ENCODE peak calls at places on chromosomes 13 and 19, in eight cellular contexts. One of them, this sample, is unnamed.

GRCh38 chr13:110538632-110539031 is 22.9 kb downstream of the RAB20 start:
- DNase-seq in GM13976: no peak
- DNase-seq in tibial nerve: peak
- DNase-seq in AG09309: no peak
- DNase-seq in AG09319: no peak
- DNase-seq in heart left ventricle: peak
- DNase-seq in neural progenitor cell: no peak
- DNase-seq in colonic mucosa: no peak
- DNase-seq in this sample: no peak

GRCh38 chr13:107585466-107585865 is 629.9 kb downstream of the LIG4 start:
- DNase-seq in GM13976: no peak
- DNase-seq in tibial nerve: no peak
- DNase-seq in AG09309: no peak
- DNase-seq in AG09319: no peak
- DNase-seq in heart left ventricle: no peak
- DNase-seq in neural progenitor cell: no peak
- DNase-seq in colonic mucosa: no peak
- DNase-seq in this sample: peak

GRCh38 chr13:110403721-110404120 is 96.6 kb downstream of the COL4A2 start:
- DNase-seq in GM13976: no peak
- DNase-seq in tibial nerve: no peak
- DNase-seq in AG09309: no peak
- DNase-seq in AG09319: no peak
- DNase-seq in heart left ventricle: no peak
- DNase-seq in neural progenitor cell: no peak
- DNase-seq in colonic mucosa: no peak
- DNase-seq in this sample: no peak

GRCh38 chr19:31348416-31349159 is 648 bp downstream of the TSHZ3 start:
- DNase-seq in GM13976: no peak
- DNase-seq in tibial nerve: peak
- DNase-seq in AG09309: no peak
- DNase-seq in AG09319: no peak
- DNase-seq in heart left ventricle: peak
- DNase-seq in neural progenitor cell: peak
- DNase-seq in colonic mucosa: no peak
- DNase-seq in this sample: no peak

GRCh38 chr19:2051771-2052704 is 994 bp upstream of the MKNK2 start:
- DNase-seq in GM13976: no peak
- DNase-seq in tibial nerve: no peak
- DNase-seq in AG09309: no peak
- DNase-seq in AG09319: no peak
- DNase-seq in heart left ventricle: peak
- DNase-seq in neural progenitor cell: no peak
- DNase-seq in colonic mucosa: peak
- DNase-seq in this sample: no peak

GRCh38 chr13:62033932-62034331 is 618.3 kb upstream of the PCDH20 start:
- DNase-seq in GM13976: no peak
- DNase-seq in tibial nerve: no peak
- DNase-seq in AG09309: no peak
- DNase-seq in AG09319: no peak
- DNase-seq in heart left ventricle: no peak
- DNase-seq in neural progenitor cell: peak
- DNase-seq in colonic mucosa: no peak
- DNase-seq in this sample: no peak

GRCh38 chr19:2575734-2576481 is 100.0 kb downstream of the GADD45B start:
- DNase-seq in GM13976: no peak
- DNase-seq in tibial nerve: peak
- DNase-seq in AG09309: no peak
- DNase-seq in AG09319: peak
- DNase-seq in heart left ventricle: peak
- DNase-seq in neural progenitor cell: no peak
- DNase-seq in colonic mucosa: peak
- DNase-seq in this sample: peak

GRCh38 chr19:39112338-39112890 is 13.2 kb upstream of the PAK4 start:
- DNase-seq in GM13976: no peak
- DNase-seq in tibial nerve: no peak
- DNase-seq in AG09309: no peak
- DNase-seq in AG09319: no peak
- DNase-seq in heart left ventricle: no peak
- DNase-seq in neural progenitor cell: no peak
- DNase-seq in colonic mucosa: no peak
- DNase-seq in this sample: no peak

GRCh38 chr13:33345842-33346241 is 60.3 kb upstream of the STARD13 start:
- DNase-seq in GM13976: no peak
- DNase-seq in tibial nerve: no peak
- DNase-seq in AG09309: no peak
- DNase-seq in AG09319: no peak
- DNase-seq in heart left ventricle: no peak
- DNase-seq in neural progenitor cell: no peak
- DNase-seq in colonic mucosa: no peak
- DNase-seq in this sample: no peak

GRCh38 chr19:55617426-55617825 is 6.9 kb downstream of the ZNF784 start:
- DNase-seq in GM13976: no peak
- DNase-seq in tibial nerve: no peak
- DNase-seq in AG09309: no peak
- DNase-seq in AG09319: no peak
- DNase-seq in heart left ventricle: no peak
- DNase-seq in neural progenitor cell: no peak
- DNase-seq in colonic mucosa: no peak
- DNase-seq in this sample: no peak

GRCh38 chr13:42819712-42820111 is 38.3 kb downstream of the FAM216B start:
- DNase-seq in GM13976: no peak
- DNase-seq in tibial nerve: no peak
- DNase-seq in AG09309: no peak
- DNase-seq in AG09319: no peak
- DNase-seq in heart left ventricle: no peak
- DNase-seq in neural progenitor cell: no peak
- DNase-seq in colonic mucosa: no peak
- DNase-seq in this sample: no peak

GRCh38 chr13:109028626-109029025 is 399.2 kb downstream of the MYO16 start:
- DNase-seq in GM13976: no peak
- DNase-seq in tibial nerve: no peak
- DNase-seq in AG09309: no peak
- DNase-seq in AG09319: no peak
- DNase-seq in heart left ventricle: no peak
- DNase-seq in neural progenitor cell: no peak
- DNase-seq in colonic mucosa: no peak
- DNase-seq in this sample: no peak

GRCh38 chr13:104683789-104684188 is 1617.6 kb upstream of the SLC10A2 start:
- DNase-seq in GM13976: no peak
- DNase-seq in tibial nerve: no peak
- DNase-seq in AG09309: no peak
- DNase-seq in AG09319: no peak
- DNase-seq in heart left ventricle: no peak
- DNase-seq in neural progenitor cell: peak
- DNase-seq in colonic mucosa: no peak
- DNase-seq in this sample: no peak

DNA sequence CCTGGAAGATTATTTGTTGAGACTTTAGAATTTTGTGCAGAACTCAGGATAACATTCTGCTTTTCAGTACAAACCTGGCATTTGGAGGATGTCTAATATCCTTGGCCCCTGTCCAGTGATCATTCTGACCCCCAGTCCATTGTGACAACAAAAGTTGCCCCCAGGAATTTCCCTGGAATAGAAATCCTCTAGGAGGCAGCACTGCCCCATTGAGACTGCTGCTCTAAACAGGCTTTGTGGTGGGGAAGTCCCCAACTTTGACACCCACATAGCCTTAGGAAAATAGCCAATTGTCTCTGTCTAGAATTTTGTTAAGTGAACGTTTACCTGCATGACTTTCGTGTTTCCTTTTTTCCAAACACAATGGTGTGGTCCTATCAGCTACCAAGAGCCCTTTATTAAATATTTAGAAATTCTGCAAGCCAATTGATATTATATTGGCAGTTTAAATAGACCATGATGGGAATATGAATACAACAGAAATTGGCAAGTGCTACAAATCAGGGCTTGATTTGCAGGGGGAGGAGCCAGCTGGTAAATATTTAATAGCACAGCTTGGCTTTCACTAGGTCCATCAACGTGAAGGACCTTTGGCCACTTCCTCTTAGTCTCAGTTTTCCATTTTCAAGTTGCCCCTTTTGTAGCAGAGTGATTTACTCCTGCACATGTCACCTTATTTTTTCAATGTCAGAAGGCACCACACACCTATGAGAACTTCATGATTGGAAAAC is 451.7 kb downstream of the EFNB2 start:
- DNase-seq in GM13976: peak
- DNase-seq in tibial nerve: no peak
- DNase-seq in AG09309: no peak
- DNase-seq in AG09319: no peak
- DNase-seq in heart left ventricle: no peak
- DNase-seq in neural progenitor cell: peak
- DNase-seq in colonic mucosa: peak
- DNase-seq in this sample: peak
- TF ChIP-seq CTCF in GM13976: peak
- TF ChIP-seq CTCF in tibial nerve: no peak
- TF ChIP-seq CTCF in AG09309: peak
- TF ChIP-seq CTCF in AG09319: peak
- TF ChIP-seq CTCF in heart left ventricle: peak
- TF ChIP-seq CTCF in neural progenitor cell: peak
- TF ChIP-seq CTCF in colonic mucosa: peak
- TF ChIP-seq CTCF in this sample: peak

DNA sequence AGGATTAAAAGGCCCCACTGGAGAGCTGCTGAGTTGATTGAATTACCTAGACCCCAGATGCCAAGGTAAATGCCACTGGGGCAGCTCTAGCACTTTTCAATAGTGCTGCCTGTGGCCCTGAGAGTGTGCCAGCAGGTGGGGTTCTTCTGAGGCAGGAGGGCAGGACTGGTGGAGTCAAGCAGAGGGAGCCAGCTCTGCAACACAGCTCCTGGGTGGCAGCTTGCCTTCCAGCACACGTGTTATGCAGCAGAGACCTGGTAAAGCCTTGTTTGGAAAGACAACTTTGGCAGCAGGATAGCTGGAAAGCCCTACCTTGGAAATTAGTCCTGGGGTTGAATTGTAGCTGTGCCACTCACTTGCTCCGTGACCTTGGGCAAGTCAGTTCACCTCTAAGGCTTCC is 306.6 kb downstream of the ATP8A2 start:
- DNase-seq in GM13976: no peak
- DNase-seq in tibial nerve: no peak
- DNase-seq in AG09309: no peak
- DNase-seq in AG09319: no peak
- DNase-seq in heart left ventricle: peak
- DNase-seq in neural progenitor cell: no peak
- DNase-seq in colonic mucosa: no peak
- DNase-seq in this sample: no peak
- TF ChIP-seq CTCF in GM13976: no peak
- TF ChIP-seq CTCF in tibial nerve: no peak
- TF ChIP-seq CTCF in AG09309: no peak
- TF ChIP-seq CTCF in AG09319: no peak
- TF ChIP-seq CTCF in heart left ventricle: no peak
- TF ChIP-seq CTCF in neural progenitor cell: no peak
- TF ChIP-seq CTCF in colonic mucosa: no peak
- TF ChIP-seq CTCF in this sample: no peak

DNA sequence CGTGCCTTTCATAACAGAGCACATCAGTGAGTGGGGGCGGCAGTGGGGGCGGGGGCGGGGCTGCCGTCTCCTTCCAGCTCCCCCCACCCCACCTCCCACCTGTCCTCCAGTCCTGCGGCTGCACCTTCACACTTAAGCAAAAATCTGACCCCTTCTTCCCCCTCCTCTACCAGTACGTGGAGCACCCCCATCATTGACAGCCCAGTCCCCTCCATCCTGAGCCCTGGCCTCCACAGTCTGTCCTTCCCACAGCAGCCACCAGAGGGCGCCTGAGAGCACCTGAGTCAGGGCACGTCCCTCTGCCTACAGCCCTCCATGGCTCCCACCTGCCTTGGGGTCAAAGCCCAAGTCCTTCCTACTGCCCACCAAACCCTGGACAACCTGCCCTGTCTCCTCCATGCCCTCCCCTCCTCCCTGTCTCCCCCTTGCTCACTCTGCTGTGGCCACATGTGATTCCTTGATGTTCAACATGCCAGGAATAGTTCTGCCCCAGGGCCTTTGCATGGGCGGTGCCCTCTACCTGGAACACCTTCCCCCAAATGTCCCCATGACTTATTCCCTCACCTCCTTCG is 4.0 kb downstream of the EBI3 start:
- DNase-seq in GM13976: peak
- DNase-seq in tibial nerve: peak
- DNase-seq in AG09309: no peak
- DNase-seq in AG09319: no peak
- DNase-seq in heart left ventricle: peak
- DNase-seq in neural progenitor cell: peak
- DNase-seq in colonic mucosa: peak
- DNase-seq in this sample: peak
- TF ChIP-seq CTCF in GM13976: peak
- TF ChIP-seq CTCF in tibial nerve: peak
- TF ChIP-seq CTCF in AG09309: peak
- TF ChIP-seq CTCF in AG09319: peak
- TF ChIP-seq CTCF in heart left ventricle: peak
- TF ChIP-seq CTCF in neural progenitor cell: peak
- TF ChIP-seq CTCF in colonic mucosa: peak
- TF ChIP-seq CTCF in this sample: peak

DNA sequence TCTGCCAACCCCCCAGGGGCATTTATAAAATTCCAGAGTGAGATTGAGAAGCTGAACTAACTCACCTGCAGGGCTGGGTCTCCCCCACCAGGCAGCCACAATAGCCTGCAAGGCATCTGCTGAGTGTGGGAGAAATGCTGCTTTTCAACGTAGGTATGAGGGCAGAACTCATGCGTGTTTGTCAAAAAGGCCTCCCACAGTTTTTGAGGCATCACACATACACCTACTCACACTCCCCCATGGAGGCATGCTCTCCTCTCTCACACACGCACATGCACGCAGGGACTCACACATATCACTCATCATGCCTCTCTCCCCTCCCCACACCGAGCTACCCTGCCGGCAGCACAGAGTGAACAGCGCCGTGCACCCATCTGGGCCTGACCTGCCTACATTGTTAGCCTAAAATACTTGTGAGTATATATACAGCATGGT is 390.5 kb downstream of the FGF9 start:
- DNase-seq in GM13976: peak
- DNase-seq in tibial nerve: no peak
- DNase-seq in AG09309: no peak
- DNase-seq in AG09319: no peak
- DNase-seq in heart left ventricle: no peak
- DNase-seq in neural progenitor cell: no peak
- DNase-seq in colonic mucosa: no peak
- DNase-seq in this sample: no peak
- TF ChIP-seq CTCF in GM13976: peak
- TF ChIP-seq CTCF in tibial nerve: no peak
- TF ChIP-seq CTCF in AG09309: no peak
- TF ChIP-seq CTCF in AG09319: no peak
- TF ChIP-seq CTCF in heart left ventricle: no peak
- TF ChIP-seq CTCF in neural progenitor cell: no peak
- TF ChIP-seq CTCF in colonic mucosa: no peak
- TF ChIP-seq CTCF in this sample: no peak

GRCh38 chr19:44509478-44509877 is 9.2 kb upstream of the ZNF180 start:
- DNase-seq in GM13976: no peak
- DNase-seq in tibial nerve: no peak
- DNase-seq in AG09309: no peak
- DNase-seq in AG09319: no peak
- DNase-seq in heart left ventricle: no peak
- DNase-seq in neural progenitor cell: no peak
- DNase-seq in colonic mucosa: no peak
- DNase-seq in this sample: no peak
- TF ChIP-seq CTCF in GM13976: no peak
- TF ChIP-seq CTCF in tibial nerve: no peak
- TF ChIP-seq CTCF in AG09309: no peak
- TF ChIP-seq CTCF in AG09319: no peak
- TF ChIP-seq CTCF in heart left ventricle: no peak
- TF ChIP-seq CTCF in neural progenitor cell: no peak
- TF ChIP-seq CTCF in colonic mucosa: no peak
- TF ChIP-seq CTCF in this sample: no peak

This sample was measured in BE2C.